ENCODE peak calls at places on chromosomes 12 and 14, in nine cellular contexts. One of them, this sample, is unnamed.

GRCh38 chr12:124386059-124386458 is 91.2 kb downstream of the RFLNA start:
- DNase-seq in GM12865: no peak
- DNase-seq in RWPE2: no peak
- DNase-seq in fibroblast of mammary gland: peak; percentile 56
- DNase-seq in mesendoderm: no peak
- DNase-seq in AG04449: no peak
- DNase-seq in spleen: no peak
- DNase-seq in astrocyte of the spinal cord: peak; percentile 49
- DNase-seq in IMR-90: no peak
- DNase-seq in this sample: no peak

GRCh38 chr14:99573000-99573330 is 31.0 kb downstream of the CCDC85C start:
- DNase-seq in GM12865: peak; percentile 30
- DNase-seq in RWPE2: no peak
- DNase-seq in fibroblast of mammary gland: no peak
- DNase-seq in mesendoderm: no peak
- DNase-seq in AG04449: no peak
- DNase-seq in spleen: no peak
- DNase-seq in astrocyte of the spinal cord: no peak
- DNase-seq in IMR-90: no peak
- DNase-seq in this sample: no peak

GRCh38 chr14:73248294-73248868 is 11.1 kb downstream of the PAPLN start:
- DNase-seq in GM12865: peak; percentile 82
- DNase-seq in RWPE2: peak; percentile 41
- DNase-seq in fibroblast of mammary gland: peak; percentile 56
- DNase-seq in mesendoderm: no peak
- DNase-seq in AG04449: no peak
- DNase-seq in spleen: peak; percentile 42
- DNase-seq in astrocyte of the spinal cord: no peak
- DNase-seq in IMR-90: peak; percentile 7
- DNase-seq in this sample: no peak

GRCh38 chr12:34602213-34602940 is 580.1 kb downstream of the ALG10 start:
- DNase-seq in GM12865: no peak
- DNase-seq in RWPE2: no peak
- DNase-seq in fibroblast of mammary gland: no peak
- DNase-seq in mesendoderm: no peak
- DNase-seq in AG04449: no peak
- DNase-seq in spleen: peak; percentile 30
- DNase-seq in astrocyte of the spinal cord: no peak
- DNase-seq in IMR-90: no peak
- DNase-seq in this sample: no peak

GRCh38 chr14:93788557-93789365 is 476 bp upstream of the PRIMA1 start:
- DNase-seq in GM12865: no peak
- DNase-seq in RWPE2: no peak
- DNase-seq in fibroblast of mammary gland: peak; percentile 14
- DNase-seq in mesendoderm: peak; percentile 83
- DNase-seq in AG04449: no peak
- DNase-seq in spleen: no peak
- DNase-seq in astrocyte of the spinal cord: no peak
- DNase-seq in IMR-90: no peak
- DNase-seq in this sample: peak; percentile 60

GRCh38 chr12:7075931-7076330 is 15.4 kb downstream of the C1S start:
- DNase-seq in GM12865: no peak
- DNase-seq in RWPE2: no peak
- DNase-seq in fibroblast of mammary gland: peak; percentile 91
- DNase-seq in mesendoderm: no peak
- DNase-seq in AG04449: no peak
- DNase-seq in spleen: no peak
- DNase-seq in astrocyte of the spinal cord: no peak
- DNase-seq in IMR-90: peak; percentile 82
- DNase-seq in this sample: no peak

GRCh38 chr12:53093777-53094393 is 3.6 kb upstream of the IGFBP6 start:
- DNase-seq in GM12865: no peak
- DNase-seq in RWPE2: no peak
- DNase-seq in fibroblast of mammary gland: no peak
- DNase-seq in mesendoderm: no peak
- DNase-seq in AG04449: no peak
- DNase-seq in spleen: no peak
- DNase-seq in astrocyte of the spinal cord: no peak
- DNase-seq in IMR-90: peak; percentile 25
- DNase-seq in this sample: no peak

GRCh38 chr12:58314610-58315009 is 373.2 kb downstream of the ATP23 start:
- DNase-seq in GM12865: no peak
- DNase-seq in RWPE2: no peak
- DNase-seq in fibroblast of mammary gland: peak; percentile 92
- DNase-seq in mesendoderm: no peak
- DNase-seq in AG04449: no peak
- DNase-seq in spleen: no peak
- DNase-seq in astrocyte of the spinal cord: peak; percentile 65
- DNase-seq in IMR-90: peak; percentile 72
- DNase-seq in this sample: no peak

GRCh38 chr14:60646202-60646886 is 2.9 kb downstream of the SIX1 start:
- DNase-seq in GM12865: no peak
- DNase-seq in RWPE2: no peak
- DNase-seq in fibroblast of mammary gland: no peak
- DNase-seq in mesendoderm: peak; percentile 73
- DNase-seq in AG04449: no peak
- DNase-seq in spleen: no peak
- DNase-seq in astrocyte of the spinal cord: peak; percentile 39
- DNase-seq in IMR-90: no peak
- DNase-seq in this sample: no peak

DNA sequence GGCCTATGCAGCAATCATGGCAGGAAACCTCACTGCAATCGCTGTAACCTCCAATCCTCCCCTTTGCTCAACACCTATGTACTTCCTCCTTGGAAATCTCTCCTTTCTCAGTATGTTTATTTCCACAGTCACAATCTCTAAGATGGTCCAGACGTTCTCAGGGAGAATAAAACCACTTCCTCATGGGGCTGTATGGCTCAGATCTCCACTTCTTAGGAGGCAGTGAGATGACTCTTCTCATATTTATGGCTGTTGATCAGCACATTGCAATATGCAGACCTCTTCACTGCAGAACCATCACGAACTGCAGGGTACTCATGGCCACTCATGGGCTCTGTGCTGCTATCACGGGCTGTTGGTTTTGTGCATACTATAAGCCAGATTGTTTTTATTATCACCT is 17.1 kb upstream of the OR4K17 start:
- DNase-seq in GM12865: no peak
- DNase-seq in RWPE2: no peak
- DNase-seq in fibroblast of mammary gland: no peak
- DNase-seq in mesendoderm: no peak
- DNase-seq in AG04449: no peak
- DNase-seq in spleen: no peak
- DNase-seq in astrocyte of the spinal cord: no peak
- DNase-seq in IMR-90: no peak
- DNase-seq in this sample: no peak
- H3K4me3 ChIP-seq in GM12865: no peak overlapping the region
- H3K4me3 ChIP-seq in RWPE2: no peak overlapping the region
- H3K4me3 ChIP-seq in fibroblast of mammary gland: no peak overlapping the region
- H3K4me3 ChIP-seq in mesendoderm: no peak overlapping the region
- H3K4me3 ChIP-seq in AG04449: no peak overlapping the region
- H3K4me3 ChIP-seq in spleen: no peak overlapping the region
- H3K4me3 ChIP-seq in astrocyte of the spinal cord: no peak overlapping the region
- H3K4me3 ChIP-seq in IMR-90: no peak overlapping the region
- H3K4me3 ChIP-seq in this sample: no peak overlapping the region

DNA sequence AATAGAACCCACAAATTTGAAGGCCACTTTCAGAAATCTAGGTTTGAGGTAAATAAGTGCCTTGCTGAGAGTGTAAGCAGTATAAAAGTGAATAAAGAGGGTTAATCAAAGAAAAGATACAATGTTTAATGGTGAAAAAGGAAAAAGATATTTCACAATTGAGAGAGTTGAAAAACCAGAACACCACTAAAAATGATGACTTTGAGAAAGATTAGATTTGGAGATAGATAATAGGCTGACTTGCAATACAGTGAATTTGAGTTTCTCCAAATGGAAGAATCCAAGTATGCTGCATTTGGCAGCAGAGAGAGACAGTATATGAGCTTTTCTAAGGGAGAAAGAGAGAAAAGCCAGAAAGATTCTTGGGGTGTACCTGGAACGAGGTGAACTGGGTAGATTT is 2.2 kb downstream of the DENR start:
- DNase-seq in GM12865: no peak
- DNase-seq in RWPE2: no peak
- DNase-seq in fibroblast of mammary gland: no peak
- DNase-seq in mesendoderm: no peak
- DNase-seq in AG04449: no peak
- DNase-seq in spleen: no peak
- DNase-seq in astrocyte of the spinal cord: no peak
- DNase-seq in IMR-90: no peak
- DNase-seq in this sample: no peak
- H3K4me3 ChIP-seq in GM12865: no peak overlapping the region
- H3K4me3 ChIP-seq in RWPE2: no peak overlapping the region
- H3K4me3 ChIP-seq in fibroblast of mammary gland: no peak overlapping the region
- H3K4me3 ChIP-seq in mesendoderm: no peak overlapping the region
- H3K4me3 ChIP-seq in AG04449: no peak overlapping the region
- H3K4me3 ChIP-seq in spleen: no peak overlapping the region
- H3K4me3 ChIP-seq in astrocyte of the spinal cord: no peak overlapping the region
- H3K4me3 ChIP-seq in IMR-90: no peak overlapping the region
- H3K4me3 ChIP-seq in this sample: no peak overlapping the region

GRCh38 chr12:27844427-27845090 is 64.5 kb upstream of the MANSC4 start:
- DNase-seq in GM12865: no peak
- DNase-seq in RWPE2: no peak
- DNase-seq in fibroblast of mammary gland: no peak
- DNase-seq in mesendoderm: no peak
- DNase-seq in AG04449: no peak
- DNase-seq in spleen: no peak
- DNase-seq in astrocyte of the spinal cord: no peak
- DNase-seq in IMR-90: peak; percentile 20
- DNase-seq in this sample: no peak

GRCh38 chr12:27845187-27845586 is 65.2 kb upstream of the MANSC4 start:
- DNase-seq in GM12865: no peak
- DNase-seq in RWPE2: no peak
- DNase-seq in fibroblast of mammary gland: no peak
- DNase-seq in mesendoderm: no peak
- DNase-seq in AG04449: no peak
- DNase-seq in spleen: no peak
- DNase-seq in astrocyte of the spinal cord: no peak
- DNase-seq in IMR-90: no peak
- DNase-seq in this sample: no peak

GRCh38 chr12:27841392-27841882 is 61.4 kb upstream of the MANSC4 start:
- DNase-seq in GM12865: no peak
- DNase-seq in RWPE2: no peak
- DNase-seq in fibroblast of mammary gland: no peak
- DNase-seq in mesendoderm: no peak
- DNase-seq in AG04449: no peak
- DNase-seq in spleen: no peak
- DNase-seq in astrocyte of the spinal cord: peak; percentile 82
- DNase-seq in IMR-90: peak; percentile 24
- DNase-seq in this sample: no peak

GRCh38 chr12:27840229-27840999 is 60.4 kb upstream of the MANSC4 start:
- DNase-seq in GM12865: peak; percentile 35
- DNase-seq in RWPE2: no peak
- DNase-seq in fibroblast of mammary gland: no peak
- DNase-seq in mesendoderm: no peak
- DNase-seq in AG04449: no peak
- DNase-seq in spleen: no peak
- DNase-seq in astrocyte of the spinal cord: no peak
- DNase-seq in IMR-90: no peak
- DNase-seq in this sample: no peak

GRCh38 chr12:27843714-27844245 is 63.7 kb upstream of the MANSC4 start:
- DNase-seq in GM12865: no peak
- DNase-seq in RWPE2: no peak
- DNase-seq in fibroblast of mammary gland: peak; percentile 61
- DNase-seq in mesendoderm: peak; percentile 13
- DNase-seq in AG04449: peak; percentile 71
- DNase-seq in spleen: no peak
- DNase-seq in astrocyte of the spinal cord: peak; percentile 38
- DNase-seq in IMR-90: peak; percentile 84
- DNase-seq in this sample: no peak
- H3K4me3 ChIP-seq in GM12865: no peak overlapping the region
- H3K4me3 ChIP-seq in RWPE2: no peak overlapping the region
- H3K4me3 ChIP-seq in fibroblast of mammary gland: no peak overlapping the region
- H3K4me3 ChIP-seq in mesendoderm: no peak overlapping the region
- H3K4me3 ChIP-seq in AG04449: no peak overlapping the region
- H3K4me3 ChIP-seq in spleen: no peak overlapping the region
- H3K4me3 ChIP-seq in astrocyte of the spinal cord: no peak overlapping the region
- H3K4me3 ChIP-seq in IMR-90: no peak overlapping the region
- H3K4me3 ChIP-seq in this sample: no peak overlapping the region

DNA sequence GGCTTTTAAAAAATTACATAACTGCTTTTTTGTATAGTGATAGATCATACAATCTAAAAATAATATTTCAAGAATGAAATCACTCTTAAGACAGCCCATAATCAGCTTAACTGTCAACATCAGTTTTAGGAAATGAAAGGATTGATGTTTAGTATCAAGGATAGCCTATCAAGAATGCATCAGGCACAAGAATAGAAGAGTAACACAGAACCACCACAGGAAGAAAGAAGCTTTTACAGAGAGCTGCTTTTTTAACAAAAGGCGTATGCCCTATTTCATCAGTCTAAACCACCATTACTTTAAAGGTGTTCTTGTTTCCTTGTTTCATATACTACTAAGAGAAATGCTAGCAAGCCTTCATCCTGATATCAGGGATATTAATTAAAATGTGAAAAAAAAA is 64.5 kb downstream of the MARK3 start:
- DNase-seq in GM12865: no peak
- DNase-seq in RWPE2: no peak
- DNase-seq in fibroblast of mammary gland: no peak
- DNase-seq in mesendoderm: no peak
- DNase-seq in AG04449: no peak
- DNase-seq in spleen: no peak
- DNase-seq in astrocyte of the spinal cord: no peak
- DNase-seq in IMR-90: no peak
- DNase-seq in this sample: no peak
- H3K4me3 ChIP-seq in GM12865: no peak overlapping the region
- H3K4me3 ChIP-seq in RWPE2: no peak overlapping the region
- H3K4me3 ChIP-seq in fibroblast of mammary gland: no peak overlapping the region
- H3K4me3 ChIP-seq in mesendoderm: no peak overlapping the region
- H3K4me3 ChIP-seq in AG04449: no peak overlapping the region
- H3K4me3 ChIP-seq in spleen: no peak overlapping the region
- H3K4me3 ChIP-seq in astrocyte of the spinal cord: no peak overlapping the region
- H3K4me3 ChIP-seq in IMR-90: no peak overlapping the region
- H3K4me3 ChIP-seq in this sample: no peak overlapping the region

DNA sequence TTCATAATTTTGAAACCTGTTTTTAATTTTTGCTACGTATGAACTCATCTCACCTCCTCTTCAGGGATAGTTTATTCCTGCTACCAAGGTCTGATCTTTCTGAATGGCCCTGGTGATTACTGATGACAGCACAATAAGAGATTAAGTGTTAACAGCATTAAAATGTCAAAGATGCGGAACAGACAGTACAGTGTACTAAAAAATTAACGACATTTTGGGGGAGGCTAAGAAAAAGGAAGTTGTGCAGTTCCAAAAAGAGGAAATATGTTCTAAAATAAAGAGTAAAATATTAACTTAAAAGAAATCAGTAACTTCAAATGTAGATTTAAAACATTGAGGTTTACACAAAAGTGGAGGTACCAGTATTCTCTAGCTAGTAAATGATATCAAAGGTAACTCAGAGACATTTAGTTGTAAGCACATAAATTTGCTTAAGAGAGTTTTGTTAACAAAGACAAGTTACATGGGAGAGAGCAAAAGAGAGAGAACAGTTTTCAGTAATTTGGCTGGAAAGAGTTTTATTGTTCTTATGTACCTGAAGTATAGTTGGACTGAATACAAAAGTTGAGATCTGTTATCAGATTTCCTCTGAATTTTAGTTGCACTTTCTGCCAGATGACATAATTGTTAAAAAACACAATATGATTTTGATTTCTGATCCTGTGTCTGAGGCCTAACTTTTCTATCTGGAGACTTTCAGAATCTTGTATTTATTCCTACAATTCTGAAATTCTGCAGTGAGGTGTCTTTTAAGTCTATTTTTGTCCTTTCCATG is 4.2 kb upstream of the CLECL1 start:
- DNase-seq in GM12865: no peak
- DNase-seq in RWPE2: no peak
- DNase-seq in fibroblast of mammary gland: no peak
- DNase-seq in mesendoderm: no peak
- DNase-seq in AG04449: no peak
- DNase-seq in spleen: no peak
- DNase-seq in astrocyte of the spinal cord: no peak
- DNase-seq in IMR-90: no peak
- DNase-seq in this sample: no peak
- H3K4me3 ChIP-seq in GM12865: no peak overlapping the region
- H3K4me3 ChIP-seq in RWPE2: no peak overlapping the region
- H3K4me3 ChIP-seq in fibroblast of mammary gland: no peak overlapping the region
- H3K4me3 ChIP-seq in mesendoderm: no peak overlapping the region
- H3K4me3 ChIP-seq in AG04449: no peak overlapping the region
- H3K4me3 ChIP-seq in spleen: no peak overlapping the region
- H3K4me3 ChIP-seq in astrocyte of the spinal cord: no peak overlapping the region
- H3K4me3 ChIP-seq in IMR-90: no peak overlapping the region
- H3K4me3 ChIP-seq in this sample: no peak overlapping the region

This sample was measured in MG63.